ENCODE peak calls at places on chromosomes 1 and 21, in six cellular contexts. R, F, A, Y, J and Z are unnamed samples.

GRCh38 chr1:155086182-155086741 is 7.6 kb downstream of the EFNA3 start:
- DNase-seq in A (no peak), R (no peak), F (peak; percentile 98), J (no peak), Y (peak; percentile 80), Z (peak; percentile 80)

GRCh38 chr1:204478921-204479320 is 15.7 kb downstream of the PIK3C2B start:
- DNase-seq in F (no peak), R (no peak), Y (no peak), A (no peak), J (no peak), Z (no peak)

GRCh38 chr1:44701141-44701573 is 26.6 kb downstream of the ARMH1 start:
- DNase-seq in Y (no peak), J (no peak), R (peak; percentile 83), F (no peak), A (no peak), Z (no peak)

GRCh38 chr1:51073456-51073855 is 28.6 kb upstream of the C1orf185 start:
- DNase-seq in R (no peak), J (no peak), F (no peak), A (no peak), Y (no peak), Z (no peak)

GRCh38 chr1:10155087-10155712 is 55.2 kb upstream of the KIF1B start:
- DNase-seq in J (no peak), F (no peak), R (no peak), Y (no peak), A (no peak), Z (no peak)

GRCh38 chr1:179591592-179592580 is at the start of gene TDRD5:
- DNase-seq in J (no peak), R (no peak), Y (peak; percentile 45), F (peak; percentile 85), A (no peak), Z (no peak)

GRCh38 chr1:186605762-186606350 is 74.4 kb downstream of the PTGS2 start:
- DNase-seq in F (peak; percentile 63), Y (no peak), J (no peak), R (peak; percentile 23), A (no peak), Z (no peak)

GRCh38 chr1:97192872-97193572 is 471.4 kb downstream of the PTBP2 start:
- DNase-seq in F (no peak), Y (no peak), J (no peak), R (no peak), A (no peak), Z (no peak)

GRCh38 chr1:163535807-163536206 is 214.1 kb downstream of the NUF2 start:
- DNase-seq in F (no peak), Y (no peak), R (no peak), J (no peak), A (no peak), Z (no peak)

GRCh38 chr21:45989355-45990048 is 7.9 kb downstream of the COL6A1 start:
- DNase-seq in A (no peak), R (no peak), J (no peak), Y (no peak), F (no peak), Z (no peak)

GRCh38 chr1:182766881-182767645 is 22.5 kb upstream of the NPL start:
- DNase-seq in J (no peak), A (no peak), R (no peak), F (no peak), Y (no peak), Z (no peak)

GRCh38 chr1:1918901-1919303 is at the start of gene TMEM52:
- DNase-seq in R (no peak), A (no peak), F (no peak), J (no peak), Y (peak; percentile 94), Z (no peak)

GRCh38 chr1:10897981-10898728 is 101.7 kb upstream of the CASZ1 start:
- DNase-seq in J (no peak), Y (no peak), R (no peak), A (no peak), F (no peak), Z (no peak)

GRCh38 chr1:151368745-151369610 is 3.5 kb downstream of the SELENBP1 start:
- DNase-seq in Y (no peak), J (no peak), A (no peak), F (no peak), R (no peak), Z (no peak)

GRCh38 chr1:183777359-183777758 is 27.6 kb upstream of the RGL1 start:
- DNase-seq in A (no peak), R (peak; percentile 72), J (no peak), Y (no peak), F (no peak), Z (no peak)

GRCh38 chr1:78009276-78009675 is 4.5 kb downstream of the DNAJB4 start:
- DNase-seq in A (no peak), F (no peak), R (no peak), Y (no peak), J (no peak), Z (no peak)

GRCh38 chr1:207062058-207062457 is 9.0 kb downstream of the PFKFB2 start:
- DNase-seq in R (no peak), A (no peak), J (no peak), F (no peak), Y (no peak), Z (no peak)

GRCh38 chr1:113797472-113797871 is 14.8 kb downstream of the RSBN1 start:
- DNase-seq in J (no peak), A (no peak), Y (no peak), R (no peak), F (no peak), Z (no peak)

GRCh38 chr1:43274125-43274803 is 4.5 kb downstream of the TMEM125 start:
- DNase-seq in Y (no peak), J (no peak), R (no peak), A (peak; percentile 42), F (no peak), Z (no peak)

GRCh38 chr1:56811331-56811730 is 7.9 kb downstream of the FYB2 start:
- DNase-seq in J (no peak), F (no peak), R (no peak), A (no peak), Y (no peak), Z (no peak)

GRCh38 chr1:240492832-240493440 is 119.0 kb downstream of the GREM2 start:
- DNase-seq in R (no peak), Y (peak; percentile 32), F (peak; percentile 78), J (no peak), A (no peak), Z (no peak)

DNA sequence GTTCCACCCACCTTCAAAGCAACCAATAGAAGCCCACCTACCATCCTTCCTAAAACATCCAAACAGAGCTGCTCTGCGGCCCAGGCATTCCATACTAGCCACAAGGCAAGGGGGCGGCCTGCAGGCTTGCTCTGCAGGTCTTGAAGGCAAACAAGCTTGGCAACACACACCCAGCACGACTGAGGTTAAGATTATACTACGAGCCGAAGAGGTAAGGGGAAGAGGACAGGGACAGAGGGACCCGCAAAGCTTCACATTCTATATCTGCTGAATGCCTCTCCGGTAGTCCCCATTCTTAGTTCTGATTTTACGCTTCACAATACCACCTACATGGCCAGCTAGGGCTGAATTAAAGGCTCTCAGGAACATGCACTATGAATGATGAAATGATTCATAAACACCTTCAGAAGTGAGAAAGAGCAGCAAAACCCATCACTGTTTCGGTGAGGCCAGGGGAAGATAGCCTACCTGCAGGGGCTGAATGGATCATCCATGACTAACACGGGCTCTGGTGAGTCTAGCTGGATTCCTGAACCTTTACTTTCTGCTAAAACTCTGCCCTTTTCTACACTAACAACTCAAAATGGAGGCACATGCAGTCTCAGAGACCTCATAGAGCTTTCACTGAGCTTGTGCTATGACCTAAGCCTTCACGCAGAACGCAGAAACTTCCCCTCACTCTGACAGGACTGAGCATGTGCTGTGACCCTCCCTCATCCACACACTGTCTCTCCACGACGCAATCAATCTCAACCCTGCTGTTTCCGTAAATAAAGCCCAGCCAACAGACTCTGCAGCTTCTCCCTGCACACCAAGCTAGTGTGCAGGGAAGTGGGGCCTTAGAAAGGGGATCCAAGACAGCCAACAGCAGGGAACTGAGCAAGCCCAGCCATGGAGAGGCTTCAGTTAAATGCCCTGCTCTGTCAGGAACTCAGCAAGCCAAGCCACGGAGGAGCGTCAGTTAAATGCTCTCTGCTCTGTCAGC is 207.7 kb downstream of the SLC45A1 start:
- DNase-seq in J (peak; percentile 66), R (peak; percentile 64), A (no peak), Y (peak; percentile 51), F (peak; percentile 60), Z (no peak)
- TF ChIP-seq POLR2A in J (no peak), R (no peak), A (no peak), Y (no peak), F (peak; percentile 48), Z (no peak)

GRCh38 chr1:241821363-241821762 is 26.6 kb upstream of the EXO1 start:
- DNase-seq in J (no peak), Y (no peak), R (no peak), F (no peak), A (no peak), Z (no peak)
- TF ChIP-seq TAF1 in J (no peak), Y (no peak), R (no peak), F (no peak), A (no peak), Z (no peak)

GRCh38 chr1:231770776-231771175 is 144.2 kb downstream of the DISC1 start:
- DNase-seq in R (no peak), F (no peak), Y (no peak), A (no peak), J (no peak), Z (no peak)
- TF ChIP-seq POLR2AphosphoS5 in R (no peak), F (no peak), Y (no peak), A (no peak), J (no peak), Z (no peak)

GRCh38 chr1:26787706-26788514 is at the start of gene PIGV:
- DNase-seq in J (no peak), Y (peak; percentile 97), R (peak; percentile 64), F (peak; percentile 95), A (peak; percentile 80), Z (peak; percentile 81)

GRCh38 chr1:26785611-26786436 is 1.9 kb upstream of the PIGV start:
- DNase-seq in Y (no peak), A (no peak), J (no peak), R (no peak), F (no peak), Z (no peak)

GRCh38 chr1:26788515-26788785 is 700 bp downstream of the PIGV start:
- DNase-seq in Y (no peak), J (no peak), A (no peak), R (no peak), F (no peak), Z (no peak)

GRCh38 chr1:26787381-26787705 is 407 bp upstream of the PIGV start:
- DNase-seq in A (peak; percentile 50), R (no peak), Y (peak; percentile 51), J (peak; percentile 80), F (no peak), Z (peak; percentile 55)

DNA sequence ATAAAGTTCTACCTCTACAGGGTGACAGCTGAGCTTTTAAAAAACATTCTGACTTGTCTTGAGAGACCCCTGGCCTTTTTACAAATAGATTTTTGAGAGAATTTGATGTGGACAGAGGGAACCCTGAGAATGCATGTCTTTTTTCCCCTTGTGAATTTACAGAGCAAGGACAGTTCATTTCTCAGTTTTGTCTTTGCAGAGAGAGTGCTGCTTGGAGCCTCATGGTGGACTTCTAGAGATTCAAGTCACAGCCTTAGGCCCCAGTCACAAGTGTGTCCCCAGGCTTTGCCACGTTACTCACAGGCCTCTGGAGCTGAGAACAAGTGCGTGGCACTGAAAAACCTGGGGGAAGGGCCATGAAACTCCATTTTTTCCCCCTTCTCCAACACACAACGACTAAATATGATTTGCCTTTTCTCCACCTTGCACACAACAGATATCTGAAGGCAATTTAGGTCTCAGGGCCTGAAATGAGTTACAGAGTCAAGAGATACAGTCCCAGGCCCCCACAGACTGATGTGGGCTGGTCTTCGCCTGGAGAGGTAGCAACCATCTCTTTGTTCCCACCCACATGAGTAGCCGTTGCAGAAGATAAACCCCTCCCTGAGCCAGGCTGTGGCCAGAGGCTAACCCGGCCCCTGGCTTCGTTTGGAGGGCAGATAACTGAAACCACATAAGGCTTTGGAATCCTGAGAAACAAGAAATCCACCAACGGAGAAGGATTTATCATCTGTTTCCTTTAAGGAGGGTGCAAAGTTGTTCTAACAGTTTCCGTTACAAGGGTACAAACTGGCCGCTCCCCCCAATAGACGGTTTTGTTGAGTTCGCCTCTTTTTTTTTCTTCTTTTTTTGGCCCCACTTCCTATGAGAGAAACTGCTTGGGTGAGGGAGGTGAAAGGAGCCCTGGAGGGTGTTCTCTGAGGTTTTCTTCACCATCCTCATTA is 1.0 kb upstream of the PIGV start:
- DNase-seq in R (peak; percentile 71), Y (peak; percentile 74), J (no peak), A (peak; percentile 48), F (peak; percentile 63), Z (peak; percentile 40)
- TF ChIP-seq POLR2A in R (peak; percentile 67), Y (peak; percentile 93), J (peak; percentile 41), A (peak; percentile 57), F (no peak), Z (peak; percentile 44)